ENCODE peak calls at places on chromosomes 13 and 19, in six cellular contexts. Y is stimulated activated CD4-positive, alpha-beta T cell treated with anti-CD3 and anti-CD28 coated beads, TNF-alpha, amount 100 ng/mL, for 4 hours; W is NCI-H446 treated with DMSO at 0.1 percent for 48 hours; U is substantia nigra; O is activated CD4-positive, CD25-positive, alpha-beta regulatory T cell; H is activated CD4-positive, alpha-beta T cell treated with anti-CD3 and anti-CD28 coated beads for 24 hours. Z is an unnamed sample.
A peak's percentile ranks its signal among the peaks of the same experiment; 100 is the strongest.

GRCh38 chr19:2952953-2953481 is 8.2 kb upstream of the ZNF77 start:
- DNase-seq in Y (no peak), H (no peak), U (no peak), W (no peak), O (no peak), Z (no peak)

GRCh38 chr19:8611890-8612806 is 1.6 kb upstream of the ADAMTS10 start:
- DNase-seq in H (no peak), O (no peak), Y (no peak), U (no peak), W (no peak), Z (no peak)

GRCh38 chr13:48858122-48858521 is 117.6 kb upstream of the FNDC3A start:
- DNase-seq in O (no peak), Y (no peak), U (no peak), H (no peak), W (no peak), Z (no peak)

GRCh38 chr13:48775285-48775684 is 121.6 kb downstream of the CYSLTR2 start:
- DNase-seq in W (no peak), Y (no peak), O (no peak), H (no peak), U (no peak), Z (no peak)

GRCh38 chr19:31656507-31656906 is 307.3 kb upstream of the TSHZ3 start:
- DNase-seq in H (no peak), U (no peak), Y (no peak), W (no peak), O (no peak), Z (no peak)

GRCh38 chr13:31521466-31521865 is 217.9 kb upstream of the RXFP2 start:
- DNase-seq in U (no peak), W (no peak), O (no peak), H (no peak), Y (no peak), Z (no peak)

GRCh38 chr13:98664047-98664446 is 87.1 kb upstream of the STK24 start:
- DNase-seq in W (no peak), H (peak; percentile 54), Y (peak; percentile 45), O (no peak), U (no peak), Z (peak; percentile 11)

GRCh38 chr13:80297094-80297493 is 43.8 kb downstream of the SPRY2 start:
- DNase-seq in O (no peak), W (no peak), H (no peak), Y (no peak), U (no peak), Z (no peak)

GRCh38 chr13:24746618-24747247 is 17.2 kb upstream of the RNF17 start:
- DNase-seq in H (no peak), U (no peak), W (no peak), O (no peak), Y (no peak), Z (no peak)